ENCODE peak calls at places on chromosomes 16 and 17, in seven cellular contexts. N is mucosa of gallbladder, P is fibroblast of gingiva, B is GM03348, K is fibroblast of lung, O is cardiac fibroblast, L is NCI-H526 treated with DMSO at 0.1 percent for 48 hours. H is an unnamed sample.

GRCh38 chr16:89581045-89581695 is 5.6 kb downstream of the CPNE7 start:
- DNase-seq in O (peak; percentile 99), K (peak; percentile 99), B (peak; percentile 95), L (no peak), P (peak; percentile 98), N (peak; percentile 70), H (peak; percentile 96)

GRCh38 chr17:82962163-82962720 is 117.2 kb upstream of the METRNL start:
- DNase-seq in K (peak; percentile 13), N (no peak), B (peak; percentile 28), L (no peak), O (peak; percentile 24), P (no peak), H (no peak)

GRCh38 chr17:80877829-80878303 is 113.8 kb upstream of the CHMP6 start:
- DNase-seq in L (no peak), P (no peak), B (no peak), O (no peak), K (no peak), N (no peak), H (no peak)

GRCh38 chr16:19886061-19886792 is 1.6 kb upstream of the GPRC5B start:
- DNase-seq in B (peak; percentile 82), L (peak; percentile 58), K (peak; percentile 60), N (peak; percentile 83), O (peak; percentile 84), P (peak; percentile 64), H (peak; percentile 81)

GRCh38 chr17:81808778-81809555 is 5.0 kb downstream of the GCGR start:
- DNase-seq in O (no peak), P (no peak), N (no peak), B (no peak), L (no peak), K (no peak), H (no peak)

GRCh38 chr16:12271006-12271405 is 294.5 kb downstream of the SNX29 start:
- DNase-seq in B (peak; percentile 58), L (peak; percentile 28), P (peak; percentile 34), K (peak; percentile 48), N (peak; percentile 19), O (peak; percentile 36), H (peak; percentile 44)

GRCh38 chr17:40187238-40187637 is 10.0 kb downstream of the RAPGEFL1 start:
- DNase-seq in P (no peak), O (no peak), B (no peak), K (no peak), L (no peak), N (no peak), H (no peak)

GRCh38 chr17:44389723-44390202 is 314 bp upstream of the ITGA2B start:
- DNase-seq in N (no peak), P (no peak), K (no peak), O (no peak), L (no peak), B (no peak), H (no peak)

GRCh38 chr17:30217746-30218245 is 17.7 kb downstream of the SLC6A4 start:
- DNase-seq in K (no peak), O (no peak), P (no peak), L (no peak), N (no peak), B (no peak), H (no peak)

GRCh38 chr17:3030096-3030495 is 33.3 kb downstream of the OR1D5 start:
- DNase-seq in L (no peak), N (no peak), O (peak; percentile 92), P (peak; percentile 69), B (no peak), K (peak; percentile 79), H (peak; percentile 81)

GRCh38 chr16:48099455-48099854 is 56.3 kb downstream of the ABCC12 start:
- DNase-seq in O (peak; percentile 74), N (no peak), L (no peak), K (no peak), B (no peak), P (no peak), H (no peak)

GRCh38 chr16:55021595-55022475 is 91.2 kb downstream of the IRX5 start:
- DNase-seq in K (peak; percentile 65), P (no peak), N (no peak), O (peak; percentile 57), B (no peak), L (no peak), H (peak; percentile 15)

GRCh38 chr16:56115817-56116576 is 75.3 kb upstream of the GNAO1 start:
- DNase-seq in L (no peak), O (no peak), N (no peak), K (no peak), B (no peak), P (no peak), H (no peak)

GRCh38 chr17:10295728-10296343 is 77.0 kb downstream of the MYH13 start:
- DNase-seq in P (no peak), O (peak; percentile 67), K (peak; percentile 3), L (peak; percentile 21), B (peak; percentile 82), N (peak; percentile 40), H (peak; percentile 11)

GRCh38 chr17:39132192-39132600 is 19.2 kb downstream of the PLXDC1 start:
- DNase-seq in N (peak; percentile 42), L (no peak), P (peak; percentile 88), K (peak; percentile 72), O (peak; percentile 84), B (peak; percentile 81), H (peak; percentile 22)

GRCh38 chr17:81027591-81028505 is 7.1 kb upstream of the BAIAP2 start:
- DNase-seq in B (no peak), O (no peak), K (no peak), N (no peak), P (no peak), L (peak; percentile 24), H (no peak)

GRCh38 chr16:77223184-77223583 is 24.0 kb downstream of the SYCE1L start:
- DNase-seq in O (no peak), B (no peak), N (no peak), L (no peak), P (no peak), K (no peak), H (peak; percentile 10)

GRCh38 chr17:78325076-78325712 is 34.7 kb downstream of the SOCS3 start:
- DNase-seq in N (no peak), K (peak; percentile 73), L (no peak), B (peak; percentile 40), P (peak; percentile 86), O (peak; percentile 86), H (peak; percentile 74)

GRCh38 chr17:71339219-71339618 is 781.6 kb upstream of the SOX9 start:
- DNase-seq in P (no peak), B (peak; percentile 11), N (peak; percentile 17), L (no peak), O (no peak), K (no peak), H (no peak)

GRCh38 chr17:35726609-35727460 is 4.6 kb upstream of the RASL10B start:
- DNase-seq in K (peak; percentile 76), B (peak; percentile 89), N (no peak), P (peak; percentile 95), L (no peak), O (peak; percentile 91), H (no peak)

H was measured in lung microvascular endothelial cell.